ENCODE peak calls at places on chromosomes 13 and 19, in five cellular contexts. B is HTR-8/SVneo; E is stimulated activated CD4-positive, alpha-beta T cell treated with anti-CD3 and anti-CD28 coated beads, Interleukin-12 subunit alpha, Interleukin-12 subunit beta, amount 100 ng/mL, for 24 hours; U is iPS-NIHi11; J is fibroblast of lung. A is an unnamed sample.

GRCh38 chr13:113831061-113831460 is 32.8 kb downstream of the GAS6 start:
- DNase-seq in J (no peak), E (no peak), B (no peak), U (no peak), A (no peak)

GRCh38 chr13:21234537-21234936 is 58.1 kb downstream of the MRPL57 start:
- DNase-seq in U (no peak), J (no peak), E (no peak), B (no peak), A (no peak)

GRCh38 chr19:55197531-55197930 is 11.8 kb downstream of the PTPRH start:
- DNase-seq in U (no peak), J (no peak), B (no peak), E (no peak), A (no peak)

GRCh38 chr19:45419396-45419795 is 4.3 kb downstream of the ERCC1 start:
- DNase-seq in J (no peak), E (no peak), B (no peak), U (no peak), A (no peak)

GRCh38 chr19:35712910-35713845 is 4.6 kb upstream of the KMT2B start:
- DNase-seq in E (peak), B (no peak), U (no peak), J (no peak), A (no peak)

GRCh38 chr13:39818953-39819352 is 163.5 kb downstream of the COG6 start:
- DNase-seq in J (peak), E (no peak), B (no peak), U (no peak), A (no peak)

GRCh38 chr19:41206926-41207750 is 11.9 kb upstream of the AXL start:
- DNase-seq in J (peak), U (no peak), E (no peak), B (no peak), A (no peak)

GRCh38 chr19:30739394-30739793 is 367.2 kb downstream of the ZNF536 start:
- DNase-seq in U (no peak), E (no peak), B (no peak), J (no peak), A (no peak)

GRCh38 chr13:43301341-43301969 is 278.1 kb downstream of the DNAJC15 start:
- DNase-seq in U (no peak), E (no peak), B (no peak), J (peak), A (no peak)

GRCh38 chr13:84439108-84439507 is 556.8 kb upstream of the SLITRK1 start:
- DNase-seq in B (no peak), J (peak), E (no peak), U (no peak), A (no peak)

GRCh38 chr13:87084192-87084591 is 587.0 kb upstream of the SLITRK5 start:
- DNase-seq in U (no peak), J (no peak), B (no peak), E (no peak), A (no peak)

GRCh38 chr13:94233401-94233800 is 246.1 kb downstream of the DCT start:
- DNase-seq in B (peak), E (no peak), U (no peak), J (peak), A (no peak)

GRCh38 chr13:36819811-36820140 is 754 bp downstream of the RFXAP start:
- DNase-seq in E (peak), J (peak), B (no peak), U (no peak), A (peak)

GRCh38 chr13:96299235-96299634 is 209.3 kb downstream of the HS6ST3 start:
- DNase-seq in E (no peak), U (no peak), B (no peak), J (no peak), A (no peak)

GRCh38 chr19:49469828-49470614 is 4.0 kb upstream of the FLT3LG start:
- DNase-seq in E (peak), B (no peak), J (no peak), U (peak), A (no peak)

GRCh38 chr13:86848716-86849115 is 822.5 kb upstream of the SLITRK5 start:
- DNase-seq in E (no peak), U (no peak), J (no peak), B (no peak), A (no peak)

GRCh38 chr13:44506719-44507118 is 69.4 kb downstream of the TSC22D1 start:
- DNase-seq in J (no peak), B (no peak), E (no peak), U (no peak), A (no peak)

GRCh38 chr13:51643114-51643881 is 59.0 kb downstream of the WDFY2 start:
- DNase-seq in B (peak), J (peak), U (no peak), E (no peak), A (no peak)

GRCh38 chr13:40408602-40409001 is 257.8 kb downstream of the FOXO1 start:
- DNase-seq in E (no peak), J (peak), U (no peak), B (peak), A (no peak)

GRCh38 chr19:10368101-10368803 is 12.1 kb downstream of the TYK2 start:
- DNase-seq in E (no peak), U (peak), J (no peak), B (no peak), A (no peak)

GRCh38 chr13:104534847-104535246 is 1468.6 kb upstream of the SLC10A2 start:
- DNase-seq in J (no peak), B (no peak), U (peak), E (no peak), A (no peak)

GRCh38 chr13:35448465-35448864 is 28.0 kb downstream of the MAB21L1 start:
- DNase-seq in B (no peak), J (no peak), U (no peak), E (no peak), A (no peak)

GRCh38 chr19:33290956-33291622 is 11.2 kb downstream of the CEBPA start:
- DNase-seq in B (peak), E (no peak), J (no peak), U (no peak), A (no peak)

GRCh38 chr13:109383683-109384082 is 402.7 kb downstream of the IRS2 start:
- DNase-seq in E (no peak), U (no peak), J (peak), B (peak), A (no peak)

GRCh38 chr19:32543107-32543900 is 37.7 kb upstream of the PDCD5 start:
- DNase-seq in U (no peak), J (no peak), B (peak), E (no peak), A (no peak)

GRCh38 chr13:59064042-59064441 is 1099.7 kb downstream of the DIAPH3 start:
- DNase-seq in E (no peak), B (no peak), U (no peak), J (no peak), A (peak)

GRCh38 chr13:47426126-47426849 is 529.4 kb upstream of the HTR2A start:
- DNase-seq in E (no peak), J (peak), B (no peak), U (no peak), A (no peak)

GRCh38 chr13:107644136-107644535 is 571.2 kb downstream of the LIG4 start:
- DNase-seq in B (no peak), J (no peak), E (no peak), U (no peak), A (no peak)

GRCh38 chr19:46890423-46891170 is 29.8 kb downstream of the ARHGAP35 start:
- DNase-seq in J (peak), U (no peak), B (peak), E (no peak), A (peak)

GRCh38 chr19:318509-318774 is 26.2 kb downstream of the MIER2 start:
- DNase-seq in U (no peak), B (no peak), J (no peak), E (no peak), A (no peak)

GRCh38 chr13:94329754-94330551 is 149.5 kb downstream of the DCT start:
- DNase-seq in E (no peak), U (no peak), J (peak), B (peak), A (no peak)

GRCh38 chr19:23766951-23767350 is 8.3 kb upstream of the ZNF681 start:
- DNase-seq in U (no peak), B (no peak), E (no peak), J (no peak), A (no peak)

GRCh38 chr13:98878421-98879126 is 99.3 kb downstream of the DOCK9 start:
- DNase-seq in E (no peak), B (no peak), J (no peak), U (no peak), A (no peak)

GRCh38 chr13:22773475-22773874 is 407.3 kb upstream of the SGCG start:
- DNase-seq in J (no peak), E (no peak), B (no peak), U (no peak), A (no peak)

GRCh38 chr13:28744091-28744536 is 25.3 kb upstream of the SLC46A3 start:
- DNase-seq in J (peak), U (peak), E (no peak), B (peak), A (no peak)

GRCh38 chr19:900302-901111 is 7.2 kb downstream of the RNU6-9 start:
- DNase-seq in B (no peak), J (no peak), E (no peak), U (peak), A (no peak)

GRCh38 chr13:102311433-102311796 is 90.4 kb downstream of the FGF14 start:
- DNase-seq in J (no peak), U (no peak), B (no peak), E (no peak), A (no peak)

GRCh38 chr13:105914637-105915036 is 620.8 kb downstream of the EFNB2 start:
- DNase-seq in U (no peak), E (no peak), J (peak), B (no peak), A (no peak)

GRCh38 chr13:27638521-27638920 is 16.8 kb downstream of the POLR1D start:
- DNase-seq in B (no peak), J (peak), U (no peak), E (no peak), A (no peak)